ENCODE peak calls at places on chromosome 1, in six cellular contexts. W, D, T, Z, V and E are unnamed samples.

GRCh38 chr1:59751801-59752200 is 62.9 kb upstream of the HOOK1 start:
- DNase-seq in W (no peak), D (no peak), T (no peak), Z (peak; percentile 19), V (no peak), E (no peak)

GRCh38 chr1:21620461-21620860 is 48.7 kb downstream of the RAP1GAP start:
- DNase-seq in W (no peak), D (peak; percentile 47), T (no peak), Z (no peak), V (no peak), E (no peak)

GRCh38 chr1:246602194-246602593 is 35.9 kb downstream of the CNST start:
- DNase-seq in W (no peak), D (no peak), T (peak; percentile 76), Z (peak; percentile 34), V (no peak), E (no peak)

GRCh38 chr1:119409731-119410130 is 5.2 kb upstream of the HSD3B2 start:
- DNase-seq in W (no peak), D (no peak), T (no peak), Z (peak; percentile 11), V (no peak), E (no peak)

GRCh38 chr1:16351449-16351993 is 759 bp downstream of the FBXO42 start:
- DNase-seq in W (no peak), D (no peak), T (no peak), Z (peak; percentile 34), V (no peak), E (no peak)

GRCh38 chr1:13494025-13494424 is 19.8 kb downstream of the LRRC38 start:
- DNase-seq in W (no peak), D (no peak), T (no peak), Z (no peak), V (no peak), E (no peak)

GRCh38 chr1:218171302-218171893 is 113.7 kb upstream of the RRP15 start:
- DNase-seq in W (no peak), D (no peak), T (no peak), Z (peak; percentile 49), V (peak; percentile 7), E (no peak)

GRCh38 chr1:159214149-159214760 is 9.6 kb downstream of the ACKR1 start:
- DNase-seq in W (no peak), D (peak; percentile 35), T (peak; percentile 52), Z (peak; percentile 28), V (peak; percentile 59), E (no peak)

GRCh38 chr1:67041836-67042503 is 12.0 kb downstream of the SLC35D1 start:
- DNase-seq in W (no peak), D (no peak), T (no peak), Z (peak; percentile 79), V (no peak), E (no peak)

GRCh38 chr1:248924696-248925532 is 18.9 kb downstream of the PGBD2 start:
- DNase-seq in W (peak; percentile 25), D (peak; percentile 55), T (peak; percentile 72), Z (peak; percentile 39), V (peak; percentile 54), E (no peak)

GRCh38 chr1:95506736-95507404 is 272.9 kb downstream of the RWDD3 start:
- DNase-seq in W (no peak), D (no peak), T (no peak), Z (no peak), V (no peak), E (no peak)

GRCh38 chr1:95509989-95510388 is 276.0 kb downstream of the RWDD3 start:
- DNase-seq in W (no peak), D (no peak), T (no peak), Z (no peak), V (no peak), E (no peak)
- H3K4me3 ChIP-seq in W (no peak overlapping the region), D (no peak overlapping the region), T (no peak overlapping the region), Z (no peak overlapping the region), V (no peak overlapping the region), E (no peak overlapping the region)

GRCh38 chr1:17588048-17588781 is 48.7 kb downstream of the ARHGEF10L start:
- DNase-seq in W (no peak), D (peak; percentile 85), T (peak; percentile 68), Z (peak; percentile 5), V (no peak), E (no peak)
- H3K4me3 ChIP-seq in W (no peak overlapping the region), D (no peak overlapping the region), T (no peak overlapping the region), Z (no peak overlapping the region), V (peak overlapping the region; percentile 23), E (no peak overlapping the region)

GRCh38 chr1:228162286-228163003 is 3.2 kb upstream of the IBA57 start:
- DNase-seq in W (no peak), D (peak; percentile 37), T (peak; percentile 35), Z (no peak), V (no peak), E (no peak)
- H3K4me3 ChIP-seq in W (no peak overlapping the region), D (no peak overlapping the region), T (peak overlapping the region; percentile 25), Z (no peak overlapping the region), V (no peak overlapping the region), E (no peak overlapping the region)

GRCh38 chr1:161037661-161038522 is 872 bp downstream of the TSTD1 start:
- DNase-seq in W (no peak), D (no peak), T (no peak), Z (no peak), V (no peak), E (no peak)
- H3K4me3 ChIP-seq in W (peak overlapping the region; percentile 67), D (peak overlapping the region; percentile 71), T (peak overlapping the region; percentile 84), Z (no peak overlapping the region), V (no peak overlapping the region), E (peak overlapping the region; percentile 55)

GRCh38 chr1:1893997-1894353 is 3.1 kb upstream of the GNB1 start:
- DNase-seq in W (no peak), D (no peak), T (no peak), Z (no peak), V (no peak), E (no peak)

GRCh38 chr1:1892079-1892762 is 1.3 kb upstream of the GNB1 start:
- DNase-seq in W (no peak), D (no peak), T (no peak), Z (no peak), V (no peak), E (no peak)

GRCh38 chr1:1893291-1893985 is 2.6 kb upstream of the GNB1 start:
- DNase-seq in W (no peak), D (no peak), T (no peak), Z (no peak), V (no peak), E (no peak)

GRCh38 chr1:1891349-1892078 is 627 bp upstream of the GNB1 start:
- DNase-seq in W (peak; percentile 81), D (peak; percentile 75), T (peak; percentile 63), Z (peak; percentile 45), V (peak; percentile 59), E (no peak)

GRCh38 chr1:1892763-1893120 is 1.9 kb upstream of the GNB1 start:
- DNase-seq in W (no peak), D (no peak), T (no peak), Z (no peak), V (no peak), E (no peak)
- H3K4me3 ChIP-seq in W (no peak overlapping the region), D (peak overlapping the region; percentile 84), T (no peak overlapping the region), Z (no peak overlapping the region), V (no peak overlapping the region), E (no peak overlapping the region)

GRCh38 chr1:155981266-155982088 is 3.1 kb upstream of the ARHGEF2 start:
- DNase-seq in W (no peak), D (no peak), T (peak; percentile 67), Z (peak; percentile 89), V (no peak), E (peak; percentile 58)

GRCh38 chr1:155984341-155984740 is 6.0 kb upstream of the ARHGEF2 start:
- DNase-seq in W (no peak), D (no peak), T (no peak), Z (no peak), V (no peak), E (no peak)

GRCh38 chr1:155983191-155984023 is 5.1 kb upstream of the ARHGEF2 start:
- DNase-seq in W (no peak), D (no peak), T (peak; percentile 78), Z (peak; percentile 99), V (no peak), E (peak; percentile 99)

GRCh38 chr1:155979525-155980343 is 1.4 kb upstream of the ARHGEF2 start:
- DNase-seq in W (no peak), D (no peak), T (no peak), Z (no peak), V (no peak), E (no peak)

GRCh38 chr1:155982106-155982505 is 3.8 kb upstream of the ARHGEF2 start:
- DNase-seq in W (no peak), D (no peak), T (no peak), Z (no peak), V (no peak), E (no peak)
- H3K4me3 ChIP-seq in W (peak overlapping the region; percentile 91), D (peak overlapping the region; percentile 2), T (no peak overlapping the region), Z (peak overlapping the region; percentile 0), V (peak overlapping the region; percentile 90), E (peak overlapping the region; percentile 69)

DNA sequence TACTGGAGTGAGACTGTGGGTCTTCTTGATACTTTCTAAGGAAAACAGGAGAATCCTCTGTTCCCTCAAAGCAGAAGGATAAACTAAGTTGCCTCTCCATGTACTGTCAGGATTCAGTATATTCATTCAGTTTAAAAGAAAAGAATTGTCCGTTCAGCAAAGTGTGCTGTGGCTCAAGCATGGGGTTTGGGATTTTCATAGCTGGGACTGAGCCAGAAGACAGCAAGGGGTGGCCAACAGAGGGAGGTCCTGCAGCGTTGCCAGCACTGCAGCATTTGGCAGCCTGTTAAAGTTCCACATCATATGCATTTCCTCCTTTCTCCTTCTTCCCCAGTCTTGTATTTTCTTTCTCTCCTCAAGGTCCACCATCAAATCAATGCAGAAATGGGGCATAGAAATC is 75.1 kb downstream of the DTL start:
- DNase-seq in W (no peak), D (peak; percentile 59), T (no peak), Z (peak; percentile 22), V (no peak), E (peak; percentile 44)
- H3K4me3 ChIP-seq in W (no peak overlapping the region), D (no peak overlapping the region), T (no peak overlapping the region), Z (no peak overlapping the region), V (no peak overlapping the region), E (no peak overlapping the region)

DNA sequence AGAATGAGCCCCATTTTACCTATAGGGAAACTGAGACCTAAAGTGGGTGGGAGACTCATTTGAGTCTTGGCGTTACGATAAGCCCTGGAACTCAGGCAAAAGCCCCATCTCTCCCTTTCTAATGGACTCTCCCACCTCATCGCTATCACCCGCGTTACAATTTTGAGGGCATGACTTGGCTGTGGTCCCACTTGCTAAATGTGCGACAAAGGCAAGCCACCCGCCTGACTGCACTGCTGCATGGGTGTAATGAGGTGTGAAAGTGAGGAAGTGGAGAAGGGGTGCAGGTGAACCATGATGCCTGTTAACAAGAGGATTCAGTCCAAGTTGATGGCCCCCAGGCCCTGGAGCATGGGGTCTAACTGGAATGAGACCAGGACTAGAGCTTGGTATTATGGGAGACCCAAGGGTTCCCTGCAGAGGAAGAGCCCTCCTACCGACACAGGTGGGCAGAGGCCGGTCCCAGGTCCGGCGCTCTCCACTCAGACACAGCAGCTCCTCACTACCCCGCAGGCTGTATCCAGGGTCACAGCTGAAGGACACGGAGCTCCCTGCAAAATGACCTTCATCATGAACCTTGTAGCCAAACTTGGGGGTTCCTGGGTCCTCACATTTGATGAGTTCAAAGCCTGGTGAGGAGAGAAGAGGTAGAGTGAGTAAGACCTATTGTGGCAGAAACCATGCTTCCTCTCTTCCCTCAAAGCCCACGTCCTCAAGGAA is 165.4 kb upstream of the HMGB4 start:
- DNase-seq in W (no peak), D (no peak), T (no peak), Z (no peak), V (no peak), E (no peak)
- H3K4me3 ChIP-seq in W (no peak overlapping the region), D (no peak overlapping the region), T (no peak overlapping the region), Z (no peak overlapping the region), V (no peak overlapping the region), E (no peak overlapping the region)